ENCODE peak calls at places on chromosomes 4 and X, in four cellular contexts. V, O, B and W are unnamed samples. For H3K4me1, the result is how much of the 10 kb centered on the place peaks cover.

GRCh38 chr4:20126906-20127305 is 124.8 kb upstream of the SLIT2 start:
- DNase-seq in O (no peak), B (no peak), V (peak), W (no peak)

GRCh38 chr4:109977854-109978501 is 65.3 kb downstream of the EGF start:
- DNase-seq in O (no peak), V (peak), B (no peak), W (no peak)

GRCh38 chr4:535924-536281 is 36.9 kb downstream of the PIGG start:
- DNase-seq in V (no peak), B (no peak), O (no peak), W (no peak)

GRCh38 chrX:38985375-38985774 is 184.1 kb downstream of the MID1IP1 start:
- DNase-seq in O (no peak), B (no peak), V (peak), W (no peak)

GRCh38 chr4:92447265-92447905 is 143.6 kb downstream of the GRID2 start:
- DNase-seq in B (no peak), V (no peak), O (no peak), W (no peak)

GRCh38 chrX:39613508-39613921 is 484.2 kb downstream of the BCOR start:
- DNase-seq in V (peak), B (no peak), O (no peak), W (peak)

GRCh38 chrX:19174401-19175025 is 52.2 kb upstream of the ADGRG2 start:
- DNase-seq in O (no peak), V (peak), B (no peak), W (peak)

GRCh38 chrX:56765816-56766553 is 36.9 kb downstream of the NBDY start:
- DNase-seq in V (peak), B (peak), O (no peak), W (no peak)

GRCh38 chr4:14333616-14334015 is 668.7 kb upstream of the CPEB2 start:
- DNase-seq in O (no peak), B (no peak), V (no peak), W (no peak)

GRCh38 chr4:42348247-42348646 is 49.0 kb upstream of the SHISA3 start:
- DNase-seq in B (no peak), O (no peak), V (peak), W (no peak)

GRCh38 chr4:168852933-168853713 is 156.9 kb downstream of the CBR4 start:
- DNase-seq in V (no peak), O (no peak), B (no peak), W (no peak)

GRCh38 chr4:168856312-168856711 is 153.7 kb downstream of the CBR4 start:
- DNase-seq in B (no peak), O (no peak), V (peak), W (no peak)

GRCh38 chr4:168853770-168854169 is 156.3 kb downstream of the CBR4 start:
- DNase-seq in O (no peak), B (no peak), V (no peak), W (no peak)

GRCh38 chr4:168852387-168852786 is 157.7 kb downstream of the CBR4 start:
- DNase-seq in B (no peak), V (no peak), O (no peak), W (no peak)

GRCh38 chr4:168854216-168854921 is 155.7 kb downstream of the CBR4 start:
- DNase-seq in O (no peak), B (no peak), V (peak), W (no peak)
- H3K4me1 ChIP-seq in O (under half), B (half or more), V (under half), W (under half)

GRCh38 chrX:65266482-65266881 is 268.1 kb downstream of the LAS1L start:
- DNase-seq in B (no peak), O (no peak), V (no peak), W (no peak)
- H3K27ac ChIP-seq in B (no peak), O (no peak), V (no peak), W (no peak)

GRCh38 chrX:3678287-3678686 is 35.2 kb downstream of the PRKX start:
- DNase-seq in B (no peak), V (no peak), O (no peak), W (no peak)

GRCh38 chrX:3680459-3680858 is 33.0 kb downstream of the PRKX start:
- DNase-seq in B (no peak), O (no peak), V (no peak), W (no peak)

DNA sequence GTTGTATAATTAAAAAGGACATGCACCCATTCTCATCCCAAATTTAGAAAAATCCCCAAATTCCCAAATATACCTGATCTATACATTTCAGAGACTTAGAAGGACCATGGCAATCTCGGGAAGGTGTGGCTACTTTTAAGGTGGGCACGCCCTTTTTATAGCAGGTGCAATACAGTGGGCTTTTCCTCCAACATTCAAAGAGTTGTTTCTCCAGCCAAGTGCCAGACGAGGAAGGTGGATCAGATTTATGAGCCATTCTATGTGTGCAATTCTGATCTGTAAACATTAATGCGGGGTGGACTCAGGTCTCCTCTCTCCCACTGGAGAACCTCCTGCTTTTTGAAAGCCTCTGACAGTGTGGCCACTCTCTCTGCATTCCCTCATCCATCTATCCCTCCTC is 33.8 kb downstream of the PRKX start:
- DNase-seq in V (no peak), B (no peak), O (no peak), W (no peak)
- H3K4me3 ChIP-seq in V (no peak), B (no peak), O (no peak), W (no peak)

DNA sequence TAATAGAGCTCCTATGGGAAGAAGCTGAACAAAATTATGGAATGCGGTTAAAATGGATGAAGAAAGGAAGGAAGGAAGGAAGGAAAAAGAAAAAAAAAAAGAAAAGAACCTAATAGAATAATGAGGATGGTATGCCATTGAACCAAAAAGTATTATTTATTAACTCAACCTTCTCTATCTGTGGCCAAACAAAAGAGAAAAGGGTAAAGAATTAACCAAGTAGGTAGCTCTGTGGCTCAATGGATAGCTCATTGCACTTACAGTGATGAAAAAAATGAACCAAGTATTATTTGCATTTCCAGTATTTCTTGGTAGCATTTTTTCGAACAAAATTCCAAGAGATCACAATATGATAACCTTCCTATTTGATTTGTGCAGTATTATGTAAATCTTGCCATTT is 56.9 kb upstream of the SLC39A8 start:
- DNase-seq in B (no peak), V (no peak), O (no peak), W (no peak)
- H3K4me1 ChIP-seq in B (under half), V (under half), O (under half), W (under half)

GRCh38 chrX:150032742-150033141 is 94.5 kb upstream of the EOLA2 start:
- DNase-seq in B (no peak), V (peak), O (no peak), W (no peak)
- H3K27ac ChIP-seq in B (no peak), V (peak), O (no peak), W (no peak)

GRCh38 chr4:146333895-146334262 is 119.5 kb downstream of the REELD1 start:
- DNase-seq in O (no peak), V (no peak), B (no peak), W (no peak)
- H3K4me3 ChIP-seq in O (no peak), V (peak), B (no peak), W (no peak)